ENCODE peak calls at places on chromosomes 3 and 15, in four cellular contexts. One of them, this sample, is unnamed.

GRCh38 chr15:45521596-45522167 is 873 bp downstream of the SLC30A4 start:
- DNase-seq in cardiac fibroblast: peak
- DNase-seq in AG20443: no peak
- DNase-seq in T-cell: no peak
- DNase-seq in this sample: no peak

GRCh38 chr3:157166115-157166514 is 6.2 kb upstream of the CCNL1 start:
- DNase-seq in cardiac fibroblast: no peak
- DNase-seq in AG20443: no peak
- DNase-seq in T-cell: no peak
- DNase-seq in this sample: no peak

GRCh38 chr3:149713730-149714654 is 38.3 kb downstream of the COMMD2 start:
- DNase-seq in cardiac fibroblast: no peak
- DNase-seq in AG20443: no peak
- DNase-seq in T-cell: no peak
- DNase-seq in this sample: no peak

GRCh38 chr3:126984391-126985142 is 1.7 kb downstream of the PLXNA1 start:
- DNase-seq in cardiac fibroblast: no peak
- DNase-seq in AG20443: no peak
- DNase-seq in T-cell: no peak
- DNase-seq in this sample: no peak

GRCh38 chr3:125960066-125960424 is 8.9 kb upstream of the ROPN1B start:
- DNase-seq in cardiac fibroblast: no peak
- DNase-seq in AG20443: no peak
- DNase-seq in T-cell: no peak
- DNase-seq in this sample: no peak

GRCh38 chr15:96184297-96184696 is 146.2 kb upstream of the NR2F2 start:
- DNase-seq in cardiac fibroblast: no peak
- DNase-seq in AG20443: no peak
- DNase-seq in T-cell: no peak
- DNase-seq in this sample: no peak

GRCh38 chr3:98531622-98532274 is at the start of gene GPR15:
- DNase-seq in cardiac fibroblast: no peak
- DNase-seq in AG20443: no peak
- DNase-seq in T-cell: no peak
- DNase-seq in this sample: no peak

GRCh38 chr3:62203152-62203551 is 170.2 kb downstream of the FEZF2 start:
- DNase-seq in cardiac fibroblast: no peak
- DNase-seq in AG20443: no peak
- DNase-seq in T-cell: no peak
- DNase-seq in this sample: no peak

GRCh38 chr3:71244153-71245051 is 339.1 kb downstream of the FOXP1 start:
- DNase-seq in cardiac fibroblast: peak
- DNase-seq in AG20443: no peak
- DNase-seq in T-cell: no peak
- DNase-seq in this sample: no peak

GRCh38 chr3:194156095-194156494 is 20.1 kb downstream of the HES1 start:
- DNase-seq in cardiac fibroblast: no peak
- DNase-seq in AG20443: no peak
- DNase-seq in T-cell: no peak
- DNase-seq in this sample: no peak

GRCh38 chr3:106345353-106346027 is 476.7 kb upstream of the CBLB start:
- DNase-seq in cardiac fibroblast: peak
- DNase-seq in AG20443: peak
- DNase-seq in T-cell: no peak
- DNase-seq in this sample: peak

GRCh38 chr3:126103121-126104027 is 19.4 kb upstream of the SLC41A3 start:
- DNase-seq in cardiac fibroblast: no peak
- DNase-seq in AG20443: peak
- DNase-seq in T-cell: no peak
- DNase-seq in this sample: no peak

GRCh38 chr15:78398076-78398825 is 39.8 kb upstream of the IREB2 start:
- DNase-seq in cardiac fibroblast: no peak
- DNase-seq in AG20443: no peak
- DNase-seq in T-cell: no peak
- DNase-seq in this sample: no peak

GRCh38 chr3:2465842-2466241 is 367.2 kb downstream of the CNTN4 start:
- DNase-seq in cardiac fibroblast: no peak
- DNase-seq in AG20443: no peak
- DNase-seq in T-cell: no peak
- DNase-seq in this sample: no peak

GRCh38 chr3:171175840-171176239 is 149.3 kb upstream of the SLC2A2 start:
- DNase-seq in cardiac fibroblast: peak
- DNase-seq in AG20443: peak
- DNase-seq in T-cell: no peak
- DNase-seq in this sample: no peak

GRCh38 chr15:49624046-49624445 is 3.2 kb downstream of the DTWD1 start:
- DNase-seq in cardiac fibroblast: peak
- DNase-seq in AG20443: peak
- DNase-seq in T-cell: no peak
- DNase-seq in this sample: no peak

GRCh38 chr3:13393427-13394360 is 26.4 kb downstream of the NUP210 start:
- DNase-seq in cardiac fibroblast: no peak
- DNase-seq in AG20443: no peak
- DNase-seq in T-cell: no peak
- DNase-seq in this sample: no peak

GRCh38 chr3:73259291-73259690 is 197.8 kb downstream of the EBLN2 start:
- DNase-seq in cardiac fibroblast: no peak
- DNase-seq in AG20443: no peak
- DNase-seq in T-cell: no peak
- DNase-seq in this sample: no peak